ENCODE peak calls at places on chromosomes 5 and 9, in seven cellular contexts. One of them, this sample, is unnamed.
A peak's percentile ranks its signal among the peaks of the same experiment; 100 is the strongest.

GRCh38 chr9:136048560-136049411 is 46.3 kb downstream of the NACC2 start:
- DNase-seq in ovary: no peak
- DNase-seq in GM12878: no peak
- DNase-seq in GM23248: no peak
- DNase-seq in sigmoid colon: peak; percentile 67
- DNase-seq in psoas muscle: no peak
- DNase-seq in CD4-positive, CD25-positive, alpha-beta regulatory T cell: no peak
- DNase-seq in this sample: no peak

GRCh38 chr9:131179561-131180219 is 54.3 kb downstream of the NUP214 start:
- DNase-seq in ovary: no peak
- DNase-seq in GM12878: peak; percentile 28
- DNase-seq in GM23248: peak; percentile 90
- DNase-seq in sigmoid colon: no peak
- DNase-seq in psoas muscle: no peak
- DNase-seq in CD4-positive, CD25-positive, alpha-beta regulatory T cell: no peak
- DNase-seq in this sample: no peak

GRCh38 chr9:100428871-100429654 is 2.1 kb downstream of the MSANTD3 start:
- DNase-seq in ovary: peak; percentile 38
- DNase-seq in GM12878: no peak
- DNase-seq in GM23248: peak; percentile 98
- DNase-seq in sigmoid colon: no peak
- DNase-seq in psoas muscle: no peak
- DNase-seq in CD4-positive, CD25-positive, alpha-beta regulatory T cell: no peak
- DNase-seq in this sample: no peak

GRCh38 chr5:44665101-44665701 is 143.5 kb upstream of the MRPS30 start:
- DNase-seq in ovary: no peak
- DNase-seq in GM12878: no peak
- DNase-seq in GM23248: peak; percentile 89
- DNase-seq in sigmoid colon: no peak
- DNase-seq in psoas muscle: peak; percentile 50
- DNase-seq in CD4-positive, CD25-positive, alpha-beta regulatory T cell: no peak
- DNase-seq in this sample: no peak

GRCh38 chr5:143131983-143132382 is 271.5 kb downstream of the NR3C1 start:
- DNase-seq in ovary: no peak
- DNase-seq in GM12878: no peak
- DNase-seq in GM23248: no peak
- DNase-seq in sigmoid colon: no peak
- DNase-seq in psoas muscle: no peak
- DNase-seq in CD4-positive, CD25-positive, alpha-beta regulatory T cell: no peak
- DNase-seq in this sample: no peak

GRCh38 chr5:149228610-149229297 is 42.9 kb upstream of the AFAP1L1 start:
- DNase-seq in ovary: peak; percentile 36
- DNase-seq in GM12878: no peak
- DNase-seq in GM23248: peak; percentile 92
- DNase-seq in sigmoid colon: peak; percentile 67
- DNase-seq in psoas muscle: no peak
- DNase-seq in CD4-positive, CD25-positive, alpha-beta regulatory T cell: no peak
- DNase-seq in this sample: no peak

GRCh38 chr5:139110526-139111168 is 87.5 kb downstream of the SIL1 start:
- DNase-seq in ovary: no peak
- DNase-seq in GM12878: no peak
- DNase-seq in GM23248: no peak
- DNase-seq in sigmoid colon: no peak
- DNase-seq in psoas muscle: no peak
- DNase-seq in CD4-positive, CD25-positive, alpha-beta regulatory T cell: no peak
- DNase-seq in this sample: no peak

GRCh38 chr5:127406326-127407121 is 110.9 kb upstream of the PRRC1 start:
- DNase-seq in ovary: no peak
- DNase-seq in GM12878: no peak
- DNase-seq in GM23248: no peak
- DNase-seq in sigmoid colon: no peak
- DNase-seq in psoas muscle: no peak
- DNase-seq in CD4-positive, CD25-positive, alpha-beta regulatory T cell: no peak
- DNase-seq in this sample: no peak

GRCh38 chr9:128895556-128895955 is 13.6 kb downstream of the LRRC8A start:
- DNase-seq in ovary: no peak
- DNase-seq in GM12878: no peak
- DNase-seq in GM23248: no peak
- DNase-seq in sigmoid colon: no peak
- DNase-seq in psoas muscle: no peak
- DNase-seq in CD4-positive, CD25-positive, alpha-beta regulatory T cell: no peak
- DNase-seq in this sample: no peak

GRCh38 chr5:103890313-103890712 is 327.7 kb upstream of the NUDT12 start:
- DNase-seq in ovary: no peak
- DNase-seq in GM12878: no peak
- DNase-seq in GM23248: no peak
- DNase-seq in sigmoid colon: no peak
- DNase-seq in psoas muscle: no peak
- DNase-seq in CD4-positive, CD25-positive, alpha-beta regulatory T cell: no peak
- DNase-seq in this sample: no peak

GRCh38 chr5:57937025-57937424 is 454.4 kb upstream of the ACTBL2 start:
- DNase-seq in ovary: no peak
- DNase-seq in GM12878: no peak
- DNase-seq in GM23248: peak; percentile 12
- DNase-seq in sigmoid colon: no peak
- DNase-seq in psoas muscle: no peak
- DNase-seq in CD4-positive, CD25-positive, alpha-beta regulatory T cell: no peak
- DNase-seq in this sample: no peak

GRCh38 chr9:29214162-29214520 is 1640.9 kb upstream of the C9orf72 start:
- DNase-seq in ovary: no peak
- DNase-seq in GM12878: no peak
- DNase-seq in GM23248: no peak
- DNase-seq in sigmoid colon: no peak
- DNase-seq in psoas muscle: peak; percentile 8
- DNase-seq in CD4-positive, CD25-positive, alpha-beta regulatory T cell: no peak
- DNase-seq in this sample: no peak

GRCh38 chr5:40160435-40160834 is 519.3 kb upstream of the PTGER4 start:
- DNase-seq in ovary: no peak
- DNase-seq in GM12878: no peak
- DNase-seq in GM23248: no peak
- DNase-seq in sigmoid colon: no peak
- DNase-seq in psoas muscle: no peak
- DNase-seq in CD4-positive, CD25-positive, alpha-beta regulatory T cell: no peak
- DNase-seq in this sample: no peak

GRCh38 chr5:159750226-159750625 is 166.1 kb upstream of the ADRA1B start:
- DNase-seq in ovary: no peak
- DNase-seq in GM12878: no peak
- DNase-seq in GM23248: no peak
- DNase-seq in sigmoid colon: no peak
- DNase-seq in psoas muscle: no peak
- DNase-seq in CD4-positive, CD25-positive, alpha-beta regulatory T cell: no peak
- DNase-seq in this sample: no peak

GRCh38 chr5:14557840-14558239 is 23.8 kb upstream of the OTULINL start:
- DNase-seq in ovary: no peak
- DNase-seq in GM12878: no peak
- DNase-seq in GM23248: no peak
- DNase-seq in sigmoid colon: no peak
- DNase-seq in psoas muscle: no peak
- DNase-seq in CD4-positive, CD25-positive, alpha-beta regulatory T cell: no peak
- DNase-seq in this sample: no peak

GRCh38 chr5:14557203-14557725 is 24.3 kb upstream of the OTULINL start:
- DNase-seq in ovary: no peak
- DNase-seq in GM12878: no peak
- DNase-seq in GM23248: no peak
- DNase-seq in sigmoid colon: no peak
- DNase-seq in psoas muscle: no peak
- DNase-seq in CD4-positive, CD25-positive, alpha-beta regulatory T cell: no peak
- DNase-seq in this sample: no peak

GRCh38 chr5:14556015-14556414 is 25.6 kb upstream of the OTULINL start:
- DNase-seq in ovary: no peak
- DNase-seq in GM12878: no peak
- DNase-seq in GM23248: no peak
- DNase-seq in sigmoid colon: no peak
- DNase-seq in psoas muscle: no peak
- DNase-seq in CD4-positive, CD25-positive, alpha-beta regulatory T cell: no peak
- DNase-seq in this sample: no peak

GRCh38 chr5:14561741-14562140 is 19.9 kb upstream of the OTULINL start:
- DNase-seq in ovary: no peak
- DNase-seq in GM12878: no peak
- DNase-seq in GM23248: no peak
- DNase-seq in sigmoid colon: no peak
- DNase-seq in psoas muscle: no peak
- DNase-seq in CD4-positive, CD25-positive, alpha-beta regulatory T cell: no peak
- DNase-seq in this sample: no peak

DNA sequence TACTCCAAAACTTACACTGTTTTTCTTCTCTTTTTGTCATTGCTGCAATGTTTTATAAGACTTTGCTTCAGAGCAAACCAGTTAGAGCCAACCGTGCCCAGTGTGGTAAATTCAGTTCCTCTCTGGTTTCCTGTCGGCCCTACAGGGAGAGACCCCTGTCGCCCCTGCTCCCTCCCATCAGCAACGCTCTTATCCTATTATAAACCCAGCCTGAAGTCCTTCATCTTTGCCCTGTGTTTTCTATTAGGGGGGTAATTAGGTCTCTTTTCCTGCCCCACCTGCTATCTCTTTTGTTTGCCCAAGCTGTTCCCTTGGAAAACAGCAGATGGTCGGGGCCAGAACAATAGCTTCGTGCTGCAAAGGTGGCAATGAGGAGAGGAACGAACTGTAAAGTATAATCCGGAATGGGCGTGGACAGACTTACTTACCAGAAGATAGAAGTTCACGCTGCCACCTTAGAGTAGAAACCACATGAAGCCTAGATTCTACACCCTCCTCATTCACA is 21.4 kb upstream of the OTULINL start:
- DNase-seq in ovary: no peak
- DNase-seq in GM12878: no peak
- DNase-seq in GM23248: no peak
- DNase-seq in sigmoid colon: no peak
- DNase-seq in psoas muscle: no peak
- DNase-seq in CD4-positive, CD25-positive, alpha-beta regulatory T cell: peak; percentile 39
- DNase-seq in this sample: no peak
- H3K4me1 ChIP-seq in ovary: no peaks in the 10 kb centered on the region
- H3K4me1 ChIP-seq in GM12878: no peaks in the 10 kb centered on the region
- H3K4me1 ChIP-seq in GM23248: no peaks in the 10 kb centered on the region
- H3K4me1 ChIP-seq in sigmoid colon: no peaks in the 10 kb centered on the region
- H3K4me1 ChIP-seq in psoas muscle: no peaks in the 10 kb centered on the region
- H3K4me1 ChIP-seq in CD4-positive, CD25-positive, alpha-beta regulatory T cell: peaks cover 11% of the 10 kb centered on the region
- H3K4me1 ChIP-seq in this sample: no peaks in the 10 kb centered on the region

GRCh38 chr5:119316116-119316515 is 39.7 kb upstream of the TNFAIP8 start:
- DNase-seq in ovary: no peak
- DNase-seq in GM12878: no peak
- DNase-seq in GM23248: no peak
- DNase-seq in sigmoid colon: no peak
- DNase-seq in psoas muscle: no peak
- DNase-seq in CD4-positive, CD25-positive, alpha-beta regulatory T cell: no peak
- DNase-seq in this sample: no peak
- H3K4me1 ChIP-seq in ovary: no peaks in the 10 kb centered on the region
- H3K4me1 ChIP-seq in GM12878: peaks cover 64% of the 10 kb centered on the region
- H3K4me1 ChIP-seq in GM23248: peaks cover 7% of the 10 kb centered on the region
- H3K4me1 ChIP-seq in sigmoid colon: peaks cover 5% of the 10 kb centered on the region
- H3K4me1 ChIP-seq in psoas muscle: no peaks in the 10 kb centered on the region
- H3K4me1 ChIP-seq in CD4-positive, CD25-positive, alpha-beta regulatory T cell: peaks cover 95% of the 10 kb centered on the region
- H3K4me1 ChIP-seq in this sample: peaks cover 10% of the 10 kb centered on the region

GRCh38 chr9:124292696-124293593 is 35.2 kb downstream of the NEK6 start:
- DNase-seq in ovary: no peak
- DNase-seq in GM12878: no peak
- DNase-seq in GM23248: no peak
- DNase-seq in sigmoid colon: no peak
- DNase-seq in psoas muscle: no peak
- DNase-seq in CD4-positive, CD25-positive, alpha-beta regulatory T cell: no peak
- DNase-seq in this sample: no peak

GRCh38 chr9:124293712-124294504 is 36.2 kb downstream of the NEK6 start:
- DNase-seq in ovary: no peak
- DNase-seq in GM12878: no peak
- DNase-seq in GM23248: peak; percentile 67
- DNase-seq in sigmoid colon: no peak
- DNase-seq in psoas muscle: no peak
- DNase-seq in CD4-positive, CD25-positive, alpha-beta regulatory T cell: no peak
- DNase-seq in this sample: no peak

GRCh38 chr9:124291801-124292396 is 34.1 kb downstream of the NEK6 start:
- DNase-seq in ovary: no peak
- DNase-seq in GM12878: peak; percentile 77
- DNase-seq in GM23248: no peak
- DNase-seq in sigmoid colon: no peak
- DNase-seq in psoas muscle: no peak
- DNase-seq in CD4-positive, CD25-positive, alpha-beta regulatory T cell: peak; percentile 44
- DNase-seq in this sample: no peak

GRCh38 chr9:124290053-124290581 is 32.4 kb downstream of the NEK6 start:
- DNase-seq in ovary: no peak
- DNase-seq in GM12878: no peak
- DNase-seq in GM23248: no peak
- DNase-seq in sigmoid colon: no peak
- DNase-seq in psoas muscle: no peak
- DNase-seq in CD4-positive, CD25-positive, alpha-beta regulatory T cell: no peak
- DNase-seq in this sample: no peak

DNA sequence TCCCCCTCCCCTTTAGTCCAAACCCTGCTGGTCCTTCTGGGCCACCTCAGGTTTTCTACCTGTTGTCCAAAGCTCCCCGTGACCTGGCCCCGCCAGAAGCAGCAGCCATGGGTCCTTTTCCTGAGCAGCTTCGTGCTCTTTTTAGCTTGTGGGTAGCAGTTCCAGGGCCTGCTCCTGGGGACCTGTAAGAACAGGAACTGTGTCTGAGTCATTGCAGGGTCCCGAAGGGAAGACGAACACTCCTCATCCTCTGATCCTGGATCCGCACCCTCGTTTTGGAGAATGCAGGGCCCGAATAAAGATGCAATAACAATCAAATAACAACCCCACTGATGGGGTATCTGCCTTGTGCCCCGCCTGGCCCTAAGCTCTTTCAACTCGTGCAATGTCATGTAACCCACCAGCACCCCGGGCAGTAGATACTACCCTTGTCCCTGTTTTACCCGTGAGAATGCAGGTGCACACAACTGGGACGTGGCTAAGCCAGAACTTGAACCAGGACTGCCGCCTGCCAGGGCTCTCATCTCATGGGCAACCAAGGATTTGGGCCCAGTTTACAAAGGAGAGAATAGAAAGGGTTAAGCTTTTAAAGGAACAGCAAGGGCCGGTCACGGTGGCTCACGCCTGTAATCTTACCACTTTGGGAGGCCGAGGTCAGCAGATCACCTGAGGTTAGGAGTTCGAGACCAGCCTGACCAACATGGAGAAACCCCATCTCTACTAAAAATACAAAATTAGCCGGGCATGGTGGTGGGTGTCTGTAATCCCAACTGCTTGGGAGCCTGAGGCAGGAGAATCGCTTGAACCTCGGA is 33.2 kb downstream of the NEK6 start:
- DNase-seq in ovary: no peak
- DNase-seq in GM12878: no peak
- DNase-seq in GM23248: no peak
- DNase-seq in sigmoid colon: no peak
- DNase-seq in psoas muscle: no peak
- DNase-seq in CD4-positive, CD25-positive, alpha-beta regulatory T cell: no peak
- DNase-seq in this sample: no peak
- H3K4me1 ChIP-seq in ovary: peaks cover 17% of the 10 kb centered on the region
- H3K4me1 ChIP-seq in GM12878: peaks cover 99% of the 10 kb centered on the region
- H3K4me1 ChIP-seq in GM23248: peaks cover 49% of the 10 kb centered on the region
- H3K4me1 ChIP-seq in sigmoid colon: peaks cover 69% of the 10 kb centered on the region
- H3K4me1 ChIP-seq in psoas muscle: peaks cover 28% of the 10 kb centered on the region
- H3K4me1 ChIP-seq in CD4-positive, CD25-positive, alpha-beta regulatory T cell: peaks cover 25% of the 10 kb centered on the region
- H3K4me1 ChIP-seq in this sample: peaks cover 83% of the 10 kb centered on the region

DNA sequence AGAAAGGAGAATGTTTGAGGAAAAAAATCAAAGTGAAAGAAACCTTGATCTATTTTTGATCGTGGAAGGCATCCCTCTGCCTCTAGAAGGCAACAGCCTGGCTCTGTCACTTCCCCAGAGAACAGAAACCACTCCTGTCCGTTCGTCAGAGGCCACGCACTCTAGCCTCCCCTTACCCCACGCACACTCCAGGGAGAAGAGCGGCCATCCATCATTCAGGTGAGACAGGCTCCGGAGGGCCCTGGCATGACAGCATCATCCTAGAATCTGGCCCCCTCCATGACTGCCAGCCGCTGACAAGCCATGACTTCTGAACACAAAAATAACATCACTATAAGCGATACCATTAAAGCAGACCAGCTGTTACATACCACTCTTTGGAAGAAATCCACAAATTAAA is 135.8 kb downstream of the ROR2 start:
- DNase-seq in ovary: no peak
- DNase-seq in GM12878: no peak
- DNase-seq in GM23248: no peak
- DNase-seq in sigmoid colon: peak; percentile 63
- DNase-seq in psoas muscle: peak; percentile 24
- DNase-seq in CD4-positive, CD25-positive, alpha-beta regulatory T cell: no peak
- DNase-seq in this sample: no peak
- H3K4me1 ChIP-seq in ovary: peaks cover 17% of the 10 kb centered on the region
- H3K4me1 ChIP-seq in GM12878: no peaks in the 10 kb centered on the region
- H3K4me1 ChIP-seq in GM23248: peaks cover 21% of the 10 kb centered on the region
- H3K4me1 ChIP-seq in sigmoid colon: peaks cover 95% of the 10 kb centered on the region
- H3K4me1 ChIP-seq in psoas muscle: no peaks in the 10 kb centered on the region
- H3K4me1 ChIP-seq in CD4-positive, CD25-positive, alpha-beta regulatory T cell: no peaks in the 10 kb centered on the region
- H3K4me1 ChIP-seq in this sample: peaks cover 16% of the 10 kb centered on the region

This sample was measured in esophagus squamous epithelium.